ENCODE peak calls at places on chromosomes 7 and 10, in ten cellular contexts. O, Z, X, N, S, F, Y, H, Q and E are unnamed samples.

GRCh38 chr7:88694207-88694606 is 65.3 kb upstream of the ZNF804B start:
- DNase-seq in N (no peak), O (no peak), S (no peak), H (no peak), Z (no peak), X (no peak), F (no peak), Y (no peak), Q (no peak), E (no peak)

GRCh38 chr7:1110358-1110757 is 22.4 kb downstream of the GPER1 start:
- DNase-seq in H (no peak), S (no peak), O (no peak), F (no peak), Z (no peak), Y (no peak), X (no peak), N (peak; percentile 47), Q (no peak), E (no peak)

GRCh38 chr7:153030976-153031375 is 271.4 kb downstream of the ACTR3B start:
- DNase-seq in H (no peak), X (no peak), Q (no peak), Z (no peak), F (no peak), Y (no peak), S (no peak), N (no peak), O (no peak), E (no peak)

GRCh38 chr10:60963441-60964256 is 19.7 kb upstream of the RHOBTB1 start:
- DNase-seq in Y (no peak), H (no peak), X (no peak), N (no peak), F (peak; percentile 63), Q (no peak), O (no peak), S (no peak), Z (no peak), E (no peak)

GRCh38 chr7:105691029-105691691 is 109.9 kb upstream of the EFCAB10 start:
- DNase-seq in O (peak; percentile 24), H (no peak), F (no peak), Q (no peak), S (no peak), Y (no peak), N (no peak), X (no peak), Z (no peak), E (no peak)

GRCh38 chr10:117551322-117552155 is 9.0 kb downstream of the EMX2 start:
- DNase-seq in Q (no peak), H (no peak), X (no peak), S (no peak), F (no peak), Y (no peak), Z (no peak), N (no peak), O (no peak), E (no peak)

GRCh38 chr7:141003172-141004080 is 11.3 kb downstream of the MRPS33 start:
- DNase-seq in Y (peak; percentile 23), Q (no peak), Z (no peak), N (no peak), H (no peak), S (no peak), F (no peak), X (no peak), O (no peak), E (no peak)

GRCh38 chr7:12066004-12066403 is 145.1 kb upstream of the TMEM106B start:
- DNase-seq in N (no peak), X (no peak), O (no peak), Y (peak; percentile 20), H (no peak), F (peak; percentile 74), Z (no peak), S (no peak), Q (no peak), E (no peak)

GRCh38 chr10:62688971-62689700 is 115.4 kb upstream of the ADO start:
- DNase-seq in X (no peak), Z (peak; percentile 12), S (no peak), F (no peak), O (no peak), Y (no peak), Q (no peak), H (no peak), N (no peak), E (no peak)

GRCh38 chr7:105643857-105644256 is 62.6 kb upstream of the EFCAB10 start:
- DNase-seq in X (no peak), Y (no peak), Q (no peak), H (no peak), O (no peak), N (no peak), F (no peak), Z (no peak), S (no peak), E (no peak)

GRCh38 chr10:106525871-106526270 is 638.6 kb downstream of the SORCS1 start:
- DNase-seq in N (no peak), H (no peak), Z (no peak), S (no peak), O (no peak), X (no peak), Q (no peak), Y (no peak), F (no peak), E (no peak)

DNA sequence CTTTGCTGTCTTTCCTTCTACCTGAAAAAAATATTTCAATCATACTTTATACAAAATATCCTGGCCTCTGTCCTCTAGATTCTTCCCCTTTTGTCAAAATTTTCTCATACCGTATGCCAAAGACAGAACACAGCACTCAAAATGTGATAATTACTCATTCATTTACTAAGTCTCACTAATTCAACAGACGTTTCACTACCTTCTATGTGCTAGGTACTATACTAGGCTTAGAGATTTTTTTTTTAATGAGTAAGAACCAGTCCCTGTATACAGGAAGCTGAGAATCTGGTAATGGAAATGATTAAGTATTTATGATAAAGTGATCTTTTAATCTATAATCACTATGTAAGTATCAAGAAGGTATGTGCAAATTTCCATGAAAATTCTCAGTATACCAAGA is 128.0 kb downstream of the ELAPOR2 start:
- DNase-seq in N (no peak), Q (no peak), H (no peak), Y (no peak), O (no peak), S (no peak), F (no peak), Z (no peak), X (no peak), E (no peak)
- H3K27ac ChIP-seq in N (no peak overlapping the region), Q (peak overlapping the region; percentile 62), H (no peak overlapping the region), Y (no peak overlapping the region), O (no peak overlapping the region), S (peak overlapping the region; percentile 48), F (no peak overlapping the region), Z (no peak overlapping the region), X (no peak overlapping the region), E (no peak overlapping the region)

GRCh38 chr10:35640474-35640873 is 1.6 kb downstream of the FZD8 start:
- DNase-seq in X (peak; percentile 87), F (no peak), O (peak; percentile 50), H (peak; percentile 69), N (peak; percentile 74), S (peak; percentile 45), Z (peak; percentile 65), Q (peak; percentile 5), Y (peak; percentile 87), E (no peak)

GRCh38 chr10:35640951-35641429 is 1.1 kb downstream of the FZD8 start:
- DNase-seq in S (peak; percentile 56), N (peak; percentile 72), H (peak; percentile 70), O (peak; percentile 42), Q (no peak), Z (peak; percentile 83), Y (peak; percentile 85), X (peak; percentile 83), F (no peak), E (no peak)

GRCh38 chr10:35639021-35639521 is 3.0 kb downstream of the FZD8 start:
- DNase-seq in F (no peak), Y (peak; percentile 13), Q (no peak), S (no peak), X (peak; percentile 60), Z (no peak), O (no peak), H (no peak), N (no peak), E (no peak)

GRCh38 chr10:35638116-35638515 is 4.0 kb downstream of the FZD8 start:
- DNase-seq in Q (no peak), N (no peak), X (no peak), O (no peak), F (no peak), Z (no peak), H (no peak), Y (no peak), S (no peak), E (no peak)

DNA sequence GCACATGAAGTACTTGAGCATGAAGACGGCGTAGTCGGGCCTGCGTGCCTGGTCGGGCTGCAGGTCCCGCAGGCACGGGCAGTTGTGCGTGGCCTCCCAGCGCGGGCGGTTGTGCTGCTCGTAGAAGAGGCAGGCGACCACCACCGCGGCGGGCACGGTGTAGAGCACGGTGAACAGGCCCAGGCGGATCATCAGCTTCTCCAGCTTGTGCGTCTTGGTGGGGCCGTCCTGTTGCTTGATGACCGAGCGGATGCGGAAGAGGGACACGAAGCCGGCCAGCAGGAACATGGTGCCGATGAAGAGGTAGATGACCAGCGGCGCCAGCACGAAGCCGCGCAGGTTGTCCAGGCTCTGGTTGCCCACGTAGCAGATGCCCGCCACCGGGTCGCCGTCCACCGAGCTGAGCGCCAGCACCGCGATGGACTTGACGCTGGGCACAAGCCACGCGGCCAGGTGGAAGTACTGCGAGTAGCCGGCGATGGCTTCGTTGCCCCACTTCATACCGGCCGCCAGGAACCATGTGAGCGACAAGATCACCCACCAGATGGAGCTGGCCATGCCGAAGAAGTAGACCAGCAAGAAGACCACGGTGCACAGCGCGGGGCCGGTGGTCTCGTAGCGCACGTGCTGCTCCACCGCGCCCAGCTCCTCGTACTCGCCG is 2.3 kb downstream of the FZD8 start:
- DNase-seq in O (peak; percentile 19), S (peak; percentile 23), Y (peak; percentile 59), Z (no peak), N (no peak), H (peak; percentile 33), F (no peak), Q (no peak), X (peak; percentile 56), E (no peak)
- TF ChIP-seq CTCF in O (no peak), S (no peak), Y (no peak), Z (no peak), N (no peak), H (no peak), F (no peak), Q (peak; percentile 29), X (no peak), E (no peak)

GRCh38 chr10:129932182-129932581 is 31.9 kb downstream of the EBF3 start:
- DNase-seq in O (no peak), H (no peak), X (no peak), Y (no peak), S (no peak), F (no peak), Z (no peak), N (peak; percentile 11), Q (no peak), E (no peak)
- H3K4me3 ChIP-seq in O (no peak overlapping the region), H (no peak overlapping the region), X (no peak overlapping the region), Y (no peak overlapping the region), S (no peak overlapping the region), F (no peak overlapping the region), Z (no peak overlapping the region), N (no peak overlapping the region), Q (no peak overlapping the region), E (no peak overlapping the region)

DNA sequence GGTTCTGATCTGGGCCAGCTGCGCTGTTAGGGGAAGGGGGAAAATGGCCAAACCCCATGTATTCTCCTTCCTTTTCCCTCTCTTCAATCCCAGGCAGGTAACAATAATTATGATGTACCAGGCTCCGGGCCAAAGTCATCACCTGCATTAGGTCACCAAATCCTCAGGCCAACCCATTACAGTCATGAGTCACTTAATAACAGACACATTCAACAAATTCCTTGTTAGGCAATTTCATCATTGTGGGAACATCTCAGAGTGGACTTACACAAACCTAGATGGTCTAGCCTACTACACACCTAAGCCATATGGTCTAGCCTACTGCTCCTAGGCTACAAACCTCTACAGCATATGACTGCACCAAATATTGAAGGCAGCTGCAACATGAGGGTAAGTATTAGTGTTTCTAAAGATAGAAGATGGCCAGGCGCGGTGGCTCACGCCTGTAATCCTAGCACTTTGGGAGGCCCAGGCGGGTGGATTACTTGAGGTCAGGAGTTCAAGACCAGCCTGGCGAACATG is 2.2 kb upstream of the HSPB1 start:
- DNase-seq in X (no peak), Z (no peak), S (no peak), H (peak; percentile 65), Y (peak; percentile 65), Q (no peak), F (peak; percentile 96), N (no peak), O (no peak), E (no peak)
- H3K27ac ChIP-seq in X (no peak overlapping the region), Z (no peak overlapping the region), S (peak overlapping the region; percentile 100), H (peak overlapping the region; percentile 45), Y (no peak overlapping the region), Q (peak overlapping the region; percentile 95), F (peak overlapping the region; percentile 35), N (no peak overlapping the region), O (no peak overlapping the region), E (peak overlapping the region; percentile 77)